ENCODE peak calls at places on chromosomes 16 and 17, in five cellular contexts. Y is OCI-LY7, K is spleen, N is sigmoid colon, H is mesendoderm. F is an unnamed sample.

GRCh38 chr17:37519241-37519985 is 29.7 kb downstream of the DUSP14 start:
- DNase-seq in K (no peak), N (no peak), H (no peak), Y (no peak), F (peak)

GRCh38 chr16:52912565-52913173 is 140.0 kb downstream of the CHD9NB start:
- DNase-seq in Y (peak), K (no peak), H (peak), N (no peak), F (peak)

GRCh38 chr17:57672205-57672632 is 72.9 kb downstream of the CCDC182 start:
- DNase-seq in N (no peak), H (no peak), Y (peak), K (peak), F (peak)

GRCh38 chr16:82183004-82183397 is 13.0 kb upstream of the MPHOSPH6 start:
- DNase-seq in N (no peak), H (no peak), Y (no peak), K (no peak), F (no peak)

GRCh38 chr17:8060274-8060673 is 21.4 kb downstream of the ALOX15B start:
- DNase-seq in H (peak), Y (peak), N (peak), K (peak), F (peak)

GRCh38 chr16:58418601-58419000 is 26.3 kb downstream of the GINS3 start:
- DNase-seq in N (no peak), H (no peak), Y (peak), K (no peak), F (no peak)

GRCh38 chr17:64459284-64459747 is 10.4 kb downstream of the MILR1 start:
- DNase-seq in H (no peak), N (no peak), K (no peak), Y (no peak), F (no peak)

GRCh38 chr17:78133971-78134898 is 3.7 kb downstream of the TMC8 start:
- DNase-seq in K (peak), Y (peak), H (peak), N (no peak), F (peak)

GRCh38 chr17:80619535-80620235 is 75.0 kb downstream of the RPTOR start:
- DNase-seq in K (no peak), H (peak), N (no peak), Y (no peak), F (no peak)

GRCh38 chr17:78044280-78044835 is 84.2 kb downstream of the TMC6 start:
- DNase-seq in K (no peak), N (no peak), Y (no peak), H (no peak), F (no peak)

GRCh38 chr17:17837380-17837821 is 615 bp upstream of the SREBF1 start:
- DNase-seq in N (peak), H (peak), K (no peak), Y (peak), F (no peak)

GRCh38 chr16:84741351-84741791 is 41.6 kb downstream of the USP10 start:
- DNase-seq in Y (no peak), K (no peak), H (no peak), N (no peak), F (no peak)

GRCh38 chr17:34349748-34350147 is 6.5 kb upstream of the CCL13 start:
- DNase-seq in H (no peak), Y (no peak), K (no peak), N (no peak), F (no peak)

GRCh38 chr17:44005865-44006580 is 1.6 kb downstream of the NAGS start:
- DNase-seq in K (peak), Y (peak), N (no peak), H (peak), F (no peak)

GRCh38 chr17:28173801-28174200 is 131.3 kb downstream of the NLK start:
- DNase-seq in Y (no peak), K (no peak), N (no peak), H (peak), F (no peak)

GRCh38 chr17:2025622-2026309 is 632 bp upstream of the RTN4RL1 start:
- DNase-seq in K (no peak), Y (no peak), N (peak), H (peak), F (no peak)

GRCh38 chr17:59367657-59368045 is 36.2 kb downstream of the YPEL2 start:
- DNase-seq in Y (no peak), H (peak), N (no peak), K (no peak), F (no peak)

GRCh38 chr17:14903810-14904209 is 361.3 kb downstream of the PMP22 start:
- DNase-seq in H (no peak), K (no peak), Y (no peak), N (no peak), F (no peak)

GRCh38 chr17:53571342-53571741 is 251.4 kb upstream of the KIF2B start:
- DNase-seq in H (no peak), K (no peak), Y (no peak), N (no peak), F (no peak)

GRCh38 chr17:27968206-27968732 is 74.2 kb upstream of the NLK start:
- DNase-seq in K (peak), H (peak), Y (no peak), N (no peak), F (no peak)

GRCh38 chr16:77599793-77600415 is 122.4 kb upstream of the NUDT7 start:
- DNase-seq in H (no peak), N (no peak), Y (peak), K (no peak), F (peak)

GRCh38 chr17:50963139-50963538 is 97.0 kb upstream of the TOB1 start:
- DNase-seq in N (no peak), Y (no peak), H (no peak), K (no peak), F (no peak)

GRCh38 chr16:53084736-53085538 is 30.1 kb downstream of the CHD9 start:
- DNase-seq in K (no peak), Y (no peak), N (no peak), H (no peak), F (no peak)

GRCh38 chr16:84699147-84699711 is 571 bp upstream of the USP10 start:
- DNase-seq in Y (no peak), H (no peak), K (no peak), N (peak), F (no peak)

GRCh38 chr16:84088695-84089395 is 27.9 kb downstream of the MBTPS1 start:
- DNase-seq in N (no peak), K (peak), H (peak), Y (peak), F (peak)

GRCh38 chr17:80998388-80999223 is 7.0 kb downstream of the CHMP6 start:
- DNase-seq in Y (no peak), N (no peak), H (no peak), K (peak), F (no peak)

GRCh38 chr17:63477471-63478440 is 895 bp downstream of the ACE start:
- DNase-seq in Y (no peak), N (no peak), K (no peak), H (peak), F (no peak)

GRCh38 chr17:6555331-6556120 is 829 bp downstream of the PITPNM3 start:
- DNase-seq in Y (no peak), N (no peak), K (no peak), H (peak), F (no peak)

GRCh38 chr17:68161644-68162428 is 86.0 kb upstream of the AMZ2 start:
- DNase-seq in K (no peak), N (no peak), Y (no peak), H (peak), F (no peak)

GRCh38 chr16:69709456-69710084 is 16.8 kb downstream of the NQO1 start:
- DNase-seq in H (peak), Y (peak), K (no peak), N (no peak), F (peak)

GRCh38 chr17:35094902-35095301 is 24.8 kb downstream of the RAD51D start:
- DNase-seq in Y (no peak), H (peak), N (no peak), K (no peak), F (no peak)

GRCh38 chr17:320139-320538 is 32.5 kb downstream of the RPH3AL start:
- DNase-seq in Y (no peak), N (peak), K (peak), H (no peak), F (no peak)

GRCh38 chr17:74477411-74477810 is 11.0 kb downstream of the CD300A start:
- DNase-seq in H (no peak), N (no peak), K (no peak), Y (no peak), F (no peak)

GRCh38 chr16:70250748-70251650 is 741 bp downstream of the EXOSC6 start:
- DNase-seq in Y (no peak), K (peak), N (no peak), H (peak), F (no peak)

GRCh38 chr17:253091-253846 is 71.8 kb upstream of the DOC2B start:
- DNase-seq in K (peak), Y (no peak), N (peak), H (no peak), F (no peak)

GRCh38 chr17:40364121-40364861 is at the start of gene GJD3:
- DNase-seq in K (peak), H (no peak), Y (no peak), N (peak), F (no peak)

GRCh38 chr17:45040459-45040858 is 11.0 kb downstream of the DCAKD start:
- DNase-seq in K (no peak), Y (no peak), H (peak), N (no peak), F (no peak)

GRCh38 chr16:4814542-4815173 is 12.2 kb upstream of the ROGDI start:
- DNase-seq in N (no peak), Y (no peak), K (no peak), H (peak), F (no peak)

GRCh38 chr16:4814046-4814445 is 11.6 kb upstream of the ROGDI start:
- DNase-seq in Y (no peak), K (no peak), H (no peak), N (peak), F (no peak)

GRCh38 chr16:4811242-4811641 is 8.8 kb upstream of the ROGDI start:
- DNase-seq in H (no peak), Y (no peak), K (no peak), N (no peak), F (no peak)

GRCh38 chr16:4811773-4812172 is 9.3 kb upstream of the ROGDI start:
- DNase-seq in K (no peak), Y (no peak), N (no peak), H (no peak), F (no peak)

DNA sequence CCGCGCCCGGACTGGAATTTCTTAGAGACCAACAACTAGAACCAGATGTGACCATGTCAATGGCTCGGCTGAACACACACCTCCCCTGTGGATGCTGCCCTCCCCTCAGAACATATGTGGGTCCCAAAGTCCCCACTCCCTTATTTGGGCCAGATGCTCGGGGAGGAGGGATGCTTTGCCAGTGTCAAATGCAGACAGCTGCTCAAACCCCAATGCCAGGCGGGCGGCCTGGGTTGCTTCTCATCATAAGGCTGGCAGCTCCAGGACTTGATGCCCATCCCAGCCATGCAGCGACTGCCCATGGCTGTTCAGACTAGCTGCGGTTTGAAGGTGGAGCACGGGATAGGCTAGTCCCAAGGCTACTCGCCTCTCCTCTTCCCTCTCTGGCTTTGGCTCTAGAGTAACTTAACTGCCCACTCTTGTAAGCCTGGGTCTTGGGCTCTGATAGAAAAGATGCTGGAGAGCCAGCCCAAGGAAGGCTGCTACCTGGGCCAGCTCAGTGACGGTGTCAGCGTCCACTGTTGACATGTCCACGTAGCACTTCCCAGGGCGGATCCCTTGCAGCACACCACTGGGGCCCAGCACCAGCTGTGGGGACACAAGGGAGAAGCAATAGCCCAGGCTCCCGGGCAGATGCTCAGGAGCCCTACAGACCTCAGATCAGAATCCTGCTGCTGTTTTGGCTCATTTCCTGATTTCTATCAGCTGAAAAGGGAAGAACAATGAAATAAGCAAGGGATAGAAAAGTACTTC is 11.0 kb upstream of the ROGDI start:
- DNase-seq in Y (no peak), K (no peak), H (no peak), N (no peak), F (no peak)
- H3K4me3 ChIP-seq in Y (no peak), K (no peak), H (no peak), N (no peak), F (no peak)

GRCh38 chr16:1536601-1537000 is 3.1 kb downstream of the TMEM204 start:
- DNase-seq in Y (no peak), N (no peak), K (no peak), H (no peak), F (no peak)

GRCh38 chr16:1537763-1538289 is 4.4 kb downstream of the TMEM204 start:
- DNase-seq in Y (no peak), K (no peak), H (no peak), N (no peak), F (peak)

GRCh38 chr16:1538804-1539520 is 5.5 kb downstream of the TMEM204 start:
- DNase-seq in K (no peak), Y (peak), N (no peak), H (peak), F (peak)

GRCh38 chr16:1535391-1536291 is 2.2 kb downstream of the TMEM204 start:
- DNase-seq in K (peak), H (no peak), Y (no peak), N (no peak), F (no peak)

GRCh38 chr16:1537138-1537577 is 3.7 kb downstream of the TMEM204 start:
- DNase-seq in H (no peak), Y (no peak), K (no peak), N (no peak), F (no peak)
- H3K4me3 ChIP-seq in H (no peak), Y (no peak), K (no peak), N (peak), F (no peak)

GRCh38 chr16:5709889-5710288 is 612.3 kb upstream of the EEF2KMT start:
- DNase-seq in N (no peak), K (no peak), H (peak), Y (no peak), F (peak)
- H3K4me3 ChIP-seq in N (no peak), K (no peak), H (no peak), Y (no peak), F (no peak)

GRCh38 chr17:32995416-32995815 is 3.8 kb downstream of the SPACA3 start:
- DNase-seq in Y (no peak), H (no peak), K (no peak), N (no peak), F (no peak)

GRCh38 chr17:32998893-32999240 is 7.2 kb downstream of the SPACA3 start:
- DNase-seq in N (no peak), K (no peak), Y (no peak), H (peak), F (no peak)

GRCh38 chr17:32993977-32994376 is 2.3 kb downstream of the SPACA3 start:
- DNase-seq in Y (no peak), N (no peak), K (no peak), H (no peak), F (no peak)

GRCh38 chr17:33002245-33002644 is 10.6 kb downstream of the SPACA3 start:
- DNase-seq in K (no peak), H (no peak), Y (no peak), N (no peak), F (no peak)

GRCh38 chr17:32998111-32998892 is 6.7 kb downstream of the SPACA3 start:
- DNase-seq in Y (peak), H (peak), K (peak), N (peak), F (peak)
- H3K4me3 ChIP-seq in Y (no peak), H (no peak), K (no peak), N (no peak), F (no peak)

GRCh38 chr17:42111265-42111636 is 1.3 kb downstream of the DHX58 start:
- DNase-seq in K (no peak), H (no peak), Y (no peak), N (no peak), F (no peak)
- H3K4me3 ChIP-seq in K (peak), H (no peak), Y (no peak), N (peak), F (peak)

GRCh38 chr17:49730078-49730786 is 22.5 kb upstream of the SLC35B1 start:
- DNase-seq in K (no peak), N (peak), Y (no peak), H (peak), F (no peak)

GRCh38 chr17:49729074-49729473 is 21.3 kb upstream of the SLC35B1 start:
- DNase-seq in K (no peak), N (no peak), Y (no peak), H (no peak), F (no peak)

GRCh38 chr17:49725453-49725852 is 17.7 kb upstream of the SLC35B1 start:
- DNase-seq in K (no peak), N (no peak), H (no peak), Y (no peak), F (no peak)

GRCh38 chr17:49728425-49728824 is 20.7 kb upstream of the SLC35B1 start:
- DNase-seq in N (no peak), Y (no peak), H (no peak), K (no peak), F (no peak)

DNA sequence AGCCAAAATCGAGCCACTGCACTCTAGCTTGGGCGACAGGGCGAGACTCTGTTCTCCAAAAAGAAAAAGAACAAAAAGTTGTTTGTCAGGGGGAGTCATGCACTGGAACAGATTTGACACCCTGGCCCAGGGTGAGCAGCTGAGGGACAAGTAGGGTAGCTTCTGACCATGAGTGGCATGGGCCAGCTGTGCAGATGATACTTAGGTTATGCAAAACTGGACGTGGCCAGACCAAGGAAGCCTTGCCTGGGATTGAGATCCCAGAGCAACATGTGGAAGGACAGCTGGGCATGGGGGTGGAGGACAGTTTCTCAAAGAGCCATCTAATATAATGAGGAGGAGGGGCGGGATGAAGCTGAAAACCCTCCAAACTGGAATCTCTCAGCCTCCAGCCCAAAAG is 19.6 kb upstream of the SLC35B1 start:
- DNase-seq in H (no peak), N (no peak), K (no peak), Y (no peak), F (no peak)
- H3K4me3 ChIP-seq in H (no peak), N (no peak), K (no peak), Y (no peak), F (no peak)

GRCh38 chr16:89375686-89376085 is 114.7 kb downstream of the ANKRD11 start:
- DNase-seq in H (no peak), K (no peak), N (no peak), Y (no peak), F (no peak)

GRCh38 chr16:89373355-89374110 is 116.8 kb downstream of the ANKRD11 start:
- DNase-seq in N (peak), H (no peak), Y (no peak), K (no peak), F (no peak)

GRCh38 chr16:89371968-89372634 is 118.3 kb downstream of the ANKRD11 start:
- DNase-seq in K (no peak), H (no peak), Y (no peak), N (no peak), F (no peak)

GRCh38 chr16:89375021-89375420 is 115.3 kb downstream of the ANKRD11 start:
- DNase-seq in K (peak), H (no peak), N (no peak), Y (peak), F (no peak)

GRCh38 chr16:89374393-89374948 is 115.9 kb downstream of the ANKRD11 start:
- DNase-seq in N (no peak), H (peak), K (no peak), Y (no peak), F (no peak)
- H3K4me3 ChIP-seq in N (no peak), H (no peak), K (no peak), Y (no peak), F (no peak)

GRCh38 chr16:47392114-47392513 is 68.7 kb downstream of the ITFG1 start:
- DNase-seq in H (no peak), K (no peak), N (no peak), Y (peak), F (peak)

GRCh38 chr16:47395733-47396503 is 64.9 kb downstream of the ITFG1 start:
- DNase-seq in Y (no peak), K (no peak), N (no peak), H (no peak), F (no peak)
- H3K4me3 ChIP-seq in Y (no peak), K (no peak), N (no peak), H (no peak), F (no peak)

GRCh38 chr17:16464001-16464640 is 27.9 kb downstream of the LRRC75A start:
- DNase-seq in Y (no peak), N (no peak), H (no peak), K (no peak), F (no peak)
- H3K4me3 ChIP-seq in Y (no peak), N (no peak), H (no peak), K (no peak), F (no peak)

GRCh38 chr17:9308069-9308468 is 267.6 kb downstream of the STX8 start:
- DNase-seq in H (peak), Y (no peak), K (no peak), N (no peak), F (no peak)

GRCh38 chr17:9309216-9309615 is 266.4 kb downstream of the STX8 start:
- DNase-seq in K (no peak), H (peak), Y (no peak), N (no peak), F (no peak)

GRCh38 chr17:9313346-9313745 is 262.3 kb downstream of the STX8 start:
- DNase-seq in Y (no peak), K (no peak), H (no peak), N (no peak), F (no peak)

GRCh38 chr17:9306086-9306485 is 269.5 kb downstream of the STX8 start:
- DNase-seq in H (peak), Y (no peak), N (no peak), K (no peak), F (no peak)

GRCh38 chr17:9307313-9307998 is 268.2 kb downstream of the STX8 start:
- DNase-seq in N (no peak), Y (no peak), K (no peak), H (peak), F (no peak)
- H3K4me3 ChIP-seq in N (no peak), Y (no peak), K (no peak), H (no peak), F (no peak)

F was measured in Jurkat, Clone E6-1.